ENCODE peak calls at places on chromosomes 4 and X, in six cellular contexts. Q is HFFc6; W is naive thymus-derived CD8-positive, alpha-beta T cell; N is skeletal muscle cell; R is C1 segment of cervical spinal cord; G is esophagus muscularis mucosa. A is an unnamed sample.

GRCh38 chr4:53480909-53481308 is 103.5 kb downstream of the FIP1L1 start:
- DNase-seq in Q (peak; percentile 10), W (no peak), N (no peak), R (no peak), G (no peak), A (no peak)

GRCh38 chr4:138953962-138954371 is 61.6 kb upstream of the NOCT start:
- DNase-seq in Q (peak; percentile 55), W (no peak), N (peak; percentile 73), R (no peak), G (no peak), A (no peak)

GRCh38 chr4:41933997-41934812 is 1.0 kb upstream of the TMEM33 start:
- DNase-seq in Q (no peak), W (no peak), N (no peak), R (no peak), G (no peak), A (peak; percentile 44)

GRCh38 chr4:53103489-53103888 is 241.4 kb downstream of the RASL11B start:
- DNase-seq in Q (no peak), W (no peak), N (no peak), R (no peak), G (no peak), A (no peak)

GRCh38 chrX:120604359-120604782 is 470 bp downstream of the MCTS1 start:
- DNase-seq in Q (peak; percentile 36), W (peak; percentile 30), N (no peak), R (no peak), G (no peak), A (peak; percentile 75)

GRCh38 chr4:72320185-72320948 is 248.7 kb downstream of the ADAMTS3 start:
- DNase-seq in Q (no peak), W (no peak), N (no peak), R (no peak), G (no peak), A (no peak)

GRCh38 chrX:331145-331771 is 12.7 kb upstream of the GTPBP6 start:
- DNase-seq in Q (no peak), W (no peak), N (peak; percentile 11), R (no peak), G (no peak), A (no peak)

GRCh38 chrX:131792356-131792749 is 230.7 kb upstream of the STK26 start:
- DNase-seq in Q (no peak), W (no peak), N (no peak), R (peak; percentile 76), G (no peak), A (no peak)

GRCh38 chr4:57075353-57075752 is 34.8 kb downstream of the IGFBP7 start:
- DNase-seq in Q (no peak), W (no peak), N (no peak), R (no peak), G (no peak), A (no peak)

GRCh38 chrX:72306085-72306801 is 529 bp upstream of the CITED1 start:
- DNase-seq in Q (no peak), W (no peak), N (no peak), R (no peak), G (no peak), A (no peak)